ENCODE peak calls at places on chromosomes 1 and 21, in eight cellular contexts. Y is heart left ventricle, W is coronary artery, A is progenitor cell of endocrine pancreas, M is tibial nerve, N is esophagus muscularis mucosa, T is AG04450, P is mammary epithelial cell. D is an unnamed sample.

GRCh38 chr1:61892977-61893376 is 150.7 kb downstream of the PATJ start:
- DNase-seq in Y (no peak), W (no peak), A (no peak), M (no peak), N (no peak), T (no peak), P (no peak), D (no peak)

GRCh38 chr1:157773723-157774350 is 3.1 kb downstream of the FCRL2 start:
- DNase-seq in Y (no peak), W (no peak), A (no peak), M (no peak), N (no peak), T (no peak), P (no peak), D (no peak)

GRCh38 chr1:70503358-70503757 is 92.3 kb downstream of the CTH start:
- DNase-seq in Y (no peak), W (no peak), A (no peak), M (no peak), N (no peak), T (no peak), P (peak; percentile 34), D (no peak)

GRCh38 chr1:40439247-40439646 is 11.0 kb upstream of the ZFP69B start:
- DNase-seq in Y (no peak), W (no peak), A (no peak), M (no peak), N (no peak), T (no peak), P (no peak), D (no peak)

GRCh38 chr1:76053021-76053420 is 21.5 kb upstream of the ST6GALNAC3 start:
- DNase-seq in Y (no peak), W (no peak), A (no peak), M (no peak), N (no peak), T (no peak), P (no peak), D (peak; percentile 34)

GRCh38 chr1:186212574-186213224 is 162.4 kb downstream of the TPR start:
- DNase-seq in Y (no peak), W (no peak), A (peak; percentile 42), M (peak; percentile 41), N (no peak), T (peak; percentile 94), P (peak; percentile 74), D (no peak)

GRCh38 chr1:111369645-111370044 is 57.9 kb downstream of the OVGP1 start:
- DNase-seq in Y (no peak), W (no peak), A (no peak), M (no peak), N (no peak), T (no peak), P (no peak), D (no peak)

GRCh38 chr1:198107041-198107440 is 49.8 kb upstream of the NEK7 start:
- DNase-seq in Y (no peak), W (no peak), A (no peak), M (no peak), N (no peak), T (no peak), P (peak; percentile 93), D (no peak)

GRCh38 chr1:110408488-110408887 is 994 bp upstream of the LAMTOR5 start:
- DNase-seq in Y (no peak), W (no peak), A (no peak), M (no peak), N (no peak), T (no peak), P (no peak), D (no peak)

GRCh38 chr1:26799479-26800133 is 11.9 kb downstream of the PIGV start:
- DNase-seq in Y (peak; percentile 89), W (no peak), A (no peak), M (no peak), N (no peak), T (no peak), P (peak; percentile 83), D (no peak)

GRCh38 chr1:197526736-197527371 is 248.4 kb downstream of the DENND1B start:
- DNase-seq in Y (no peak), W (no peak), A (no peak), M (no peak), N (no peak), T (peak; percentile 1), P (peak; percentile 2), D (no peak)

GRCh38 chr1:100347009-100347966 is 5.0 kb upstream of the CDC14A start:
- DNase-seq in Y (no peak), W (no peak), A (no peak), M (no peak), N (no peak), T (no peak), P (no peak), D (no peak)

GRCh38 chr1:187415065-187415464 is 586.3 kb downstream of the PLA2G4A start:
- DNase-seq in Y (no peak), W (no peak), A (no peak), M (no peak), N (no peak), T (no peak), P (no peak), D (no peak)

GRCh38 chr21:37153935-37154350 is 80.9 kb downstream of the TTC3 start:
- DNase-seq in Y (peak; percentile 39), W (no peak), A (no peak), M (no peak), N (no peak), T (no peak), P (no peak), D (no peak)

GRCh38 chr1:88774151-88774556 is 90.1 kb downstream of the PKN2 start:
- DNase-seq in Y (no peak), W (no peak), A (no peak), M (no peak), N (no peak), T (no peak), P (peak; percentile 100), D (no peak)

GRCh38 chr1:195939844-195940243 is 668.4 kb downstream of the KCNT2 start:
- DNase-seq in Y (no peak), W (no peak), A (no peak), M (no peak), N (no peak), T (no peak), P (peak; percentile 34), D (no peak)

GRCh38 chr21:19461481-19462205 is 1058.1 kb upstream of the TMPRSS15 start:
- DNase-seq in Y (no peak), W (no peak), A (no peak), M (no peak), N (no peak), T (no peak), P (no peak), D (no peak)

GRCh38 chr1:192654607-192655389 is 18.9 kb downstream of the RGS13 start:
- DNase-seq in Y (no peak), W (no peak), A (no peak), M (no peak), N (no peak), T (no peak), P (peak; percentile 21), D (no peak)

DNA sequence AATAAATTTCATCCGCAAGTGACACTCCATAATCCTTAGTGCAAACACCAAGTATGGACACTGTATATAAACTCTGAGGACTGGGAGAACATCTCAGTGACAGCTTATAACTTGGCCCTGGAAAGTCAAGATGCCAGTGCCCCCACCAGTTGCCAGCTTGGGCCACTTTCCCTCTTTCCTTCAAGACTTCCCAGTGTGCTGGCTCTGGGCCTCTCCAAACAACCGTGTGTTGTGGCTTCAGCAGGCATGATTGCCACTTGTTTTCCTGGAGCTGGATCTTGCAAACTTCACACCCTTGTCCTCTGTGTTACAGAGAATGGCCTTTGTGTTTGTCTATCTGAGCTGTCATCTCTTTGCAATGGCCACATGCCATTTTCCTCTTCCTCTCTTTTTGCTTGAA is 37.0 kb downstream of the CCDC185 start:
- DNase-seq in Y (no peak), W (no peak), A (no peak), M (no peak), N (no peak), T (no peak), P (no peak), D (no peak)
- TF ChIP-seq CTCF in Y (no peak), W (no peak), A (no peak), M (no peak), N (no peak), T (no peak), P (no peak), D (no peak)

DNA sequence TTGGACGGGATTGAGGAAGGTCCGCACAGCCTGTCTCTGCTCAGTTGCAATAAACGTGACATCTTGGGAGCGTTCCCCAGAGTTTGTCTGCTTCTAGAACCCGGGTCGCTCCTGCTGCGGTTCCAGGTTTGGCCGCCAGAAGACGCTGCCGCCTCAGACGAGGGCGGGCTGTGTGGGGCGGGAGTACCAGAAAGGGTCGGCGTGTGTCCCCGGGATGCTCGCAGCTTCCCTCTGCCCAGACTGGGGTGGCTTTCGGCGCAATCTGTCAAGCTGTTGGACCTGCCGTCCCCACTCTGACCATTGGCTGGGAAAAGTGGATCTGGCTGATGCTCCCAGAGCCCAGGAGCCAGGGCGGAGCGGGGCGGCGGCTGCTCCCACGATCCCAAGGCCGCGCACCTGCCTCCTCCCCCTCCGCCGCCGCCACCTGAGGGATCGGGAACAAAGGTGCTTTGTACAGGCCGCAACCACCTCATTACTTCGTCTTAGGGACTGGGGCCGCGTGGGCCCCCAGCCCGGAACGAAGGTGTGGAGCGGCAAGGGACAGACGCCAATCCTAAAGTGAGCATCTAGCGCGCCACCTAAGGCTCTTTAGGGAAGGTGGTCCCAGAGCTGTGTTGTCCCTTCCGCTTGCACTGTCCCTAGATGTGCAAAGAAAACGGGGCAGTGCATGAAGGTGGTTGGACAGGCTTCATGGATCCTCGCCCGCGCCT is 683 bp upstream of the EFNA4 start:
- DNase-seq in Y (peak; percentile 56), W (no peak), A (peak; percentile 75), M (peak; percentile 60), N (no peak), T (no peak), P (no peak), D (peak; percentile 95)
- TF ChIP-seq CTCF in Y (peak; percentile 68), W (peak; percentile 49), A (peak; percentile 82), M (peak; percentile 67), N (peak; percentile 76), T (peak; percentile 72), P (peak; percentile 83), D (peak; percentile 89)

GRCh38 chr1:16503494-16503893 is 10.6 kb downstream of the RNU1-1 start:
- DNase-seq in Y (no peak), W (no peak), A (no peak), M (no peak), N (no peak), T (no peak), P (no peak), D (no peak)

GRCh38 chr1:16498573-16499359 is 15.3 kb downstream of the RNU1-1 start:
- DNase-seq in Y (peak; percentile 90), W (peak; percentile 88), A (peak; percentile 91), M (peak; percentile 77), N (peak; percentile 95), T (peak; percentile 41), P (peak; percentile 71), D (peak; percentile 97)
- TF ChIP-seq CTCF in Y (peak; percentile 39), W (no peak), A (peak; percentile 31), M (peak; percentile 15), N (peak; percentile 22), T (no peak), P (no peak), D (no peak)

DNA sequence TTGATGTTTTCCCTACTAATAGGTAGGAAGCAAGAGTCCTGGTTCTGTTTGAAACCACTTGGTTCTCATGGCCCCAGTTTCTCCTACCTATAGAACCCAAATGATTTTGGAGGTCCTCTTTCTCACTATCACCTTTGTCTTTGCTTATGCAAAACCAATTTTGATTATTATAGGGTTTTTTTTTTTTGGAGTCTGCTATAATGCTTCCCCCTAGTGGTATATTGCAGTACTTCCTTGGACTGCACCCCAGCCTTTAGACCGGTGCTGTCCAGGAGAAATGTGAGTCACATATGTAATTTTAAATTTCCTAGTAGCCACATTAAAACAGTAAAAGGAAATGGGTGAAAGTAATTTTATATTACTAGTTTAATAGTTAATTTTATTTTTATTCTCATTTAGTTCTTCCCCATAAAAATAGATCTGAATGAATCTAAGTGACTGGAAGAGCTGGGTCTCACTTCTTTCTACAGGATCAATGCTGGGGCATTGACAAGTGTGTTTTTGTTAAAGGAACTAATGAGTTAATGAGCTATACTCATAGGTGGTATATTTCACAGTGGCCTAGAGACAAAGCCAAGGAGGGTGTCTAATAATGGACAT is 10.6 kb downstream of the FCMR start:
- DNase-seq in Y (no peak), W (no peak), A (no peak), M (peak; percentile 73), N (no peak), T (no peak), P (peak; percentile 60), D (no peak)
- TF ChIP-seq CTCF in Y (peak; percentile 85), W (peak; percentile 73), A (peak; percentile 94), M (peak; percentile 59), N (peak; percentile 73), T (peak; percentile 86), P (peak; percentile 78), D (peak; percentile 95)